ENCODE peak calls at places on chromosomes 5 and 9, in four cellular contexts. One of them, this sample, is unnamed.
A peak's percentile ranks its signal among the peaks of the same experiment; 100 is the strongest.

GRCh38 chr5:176185133-176185733 is 53.0 kb upstream of the SIMC1 start:
- DNase-seq in HepG2: no peak
- DNase-seq in K562: peak; percentile 22
- DNase-seq in SK-N-SH: no peak
- DNase-seq in this sample: no peak

GRCh38 chr5:112210430-112211005 is 208.6 kb downstream of the EPB41L4A start:
- DNase-seq in HepG2: peak; percentile 37
- DNase-seq in K562: no peak
- DNase-seq in SK-N-SH: peak; percentile 52
- DNase-seq in this sample: peak; percentile 16

GRCh38 chr9:27125936-27126335 is 16.9 kb downstream of the TEK start:
- DNase-seq in HepG2: no peak
- DNase-seq in K562: no peak
- DNase-seq in SK-N-SH: no peak
- DNase-seq in this sample: no peak

GRCh38 chr9:102049586-102050246 is 311.3 kb upstream of the GRIN3A start:
- DNase-seq in HepG2: no peak
- DNase-seq in K562: no peak
- DNase-seq in SK-N-SH: no peak
- DNase-seq in this sample: no peak

GRCh38 chr9:136521541-136521940 is 24.3 kb downstream of the NOTCH1 start:
- DNase-seq in HepG2: no peak
- DNase-seq in K562: no peak
- DNase-seq in SK-N-SH: no peak
- DNase-seq in this sample: no peak

GRCh38 chr5:22852807-22853670 is at the start of gene CDH12:
- DNase-seq in HepG2: no peak
- DNase-seq in K562: no peak
- DNase-seq in SK-N-SH: no peak
- DNase-seq in this sample: no peak

GRCh38 chr9:16553869-16554540 is 316.5 kb downstream of the BNC2 start:
- DNase-seq in HepG2: no peak
- DNase-seq in K562: no peak
- DNase-seq in SK-N-SH: no peak
- DNase-seq in this sample: no peak

GRCh38 chr9:93257808-93258331 is 73.9 kb downstream of the WNK2 start:
- DNase-seq in HepG2: no peak
- DNase-seq in K562: no peak
- DNase-seq in SK-N-SH: peak; percentile 11
- DNase-seq in this sample: no peak

GRCh38 chr9:127608104-127608966 is 3.7 kb upstream of the STXBP1 start:
- DNase-seq in HepG2: peak; percentile 66
- DNase-seq in K562: peak; percentile 96
- DNase-seq in SK-N-SH: peak; percentile 94
- DNase-seq in this sample: peak; percentile 73

GRCh38 chr5:39599721-39600431 is 175.1 kb upstream of the DAB2 start:
- DNase-seq in HepG2: no peak
- DNase-seq in K562: no peak
- DNase-seq in SK-N-SH: no peak
- DNase-seq in this sample: peak; percentile 24

GRCh38 chr5:73280821-73281746 is 108.1 kb downstream of the TMEM174 start:
- DNase-seq in HepG2: no peak
- DNase-seq in K562: no peak
- DNase-seq in SK-N-SH: peak; percentile 50
- DNase-seq in this sample: peak; percentile 18

GRCh38 chr9:17520264-17521058 is 58.4 kb upstream of the SH3GL2 start:
- DNase-seq in HepG2: no peak
- DNase-seq in K562: no peak
- DNase-seq in SK-N-SH: no peak
- DNase-seq in this sample: no peak

DNA sequence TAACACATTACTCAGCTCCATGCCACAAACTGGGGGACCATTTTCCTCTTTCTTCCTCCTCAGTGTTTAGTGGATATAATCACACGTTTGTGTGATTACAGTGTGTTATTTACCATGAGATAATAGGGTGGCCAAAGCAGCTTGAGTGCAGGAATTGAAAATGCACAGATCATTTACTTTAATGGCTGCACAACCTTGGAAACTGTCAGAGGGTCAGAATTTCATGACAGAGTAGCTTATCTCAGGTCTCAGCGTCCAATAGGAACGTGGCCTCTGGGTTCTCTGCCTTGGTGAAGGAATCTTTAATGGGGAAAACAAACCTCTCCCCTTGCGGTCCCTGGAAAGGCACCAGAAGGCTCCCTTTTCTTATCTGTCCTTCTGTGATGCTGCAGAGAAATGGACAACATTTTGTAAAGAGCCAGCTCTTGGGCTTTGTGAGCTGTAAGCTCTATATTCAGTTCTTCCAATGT is 87.4 kb upstream of the CD180 start:
- DNase-seq in HepG2: no peak
- DNase-seq in K562: no peak
- DNase-seq in SK-N-SH: no peak
- DNase-seq in this sample: no peak
- TF ChIP-seq REST in HepG2: no peak
- TF ChIP-seq REST in K562: no peak
- TF ChIP-seq REST in SK-N-SH: no peak
- TF ChIP-seq REST in this sample: no peak

GRCh38 chr5:172940242-172941066 is 18.8 kb upstream of the RPL26L1 start:
- DNase-seq in HepG2: no peak
- DNase-seq in K562: no peak
- DNase-seq in SK-N-SH: no peak
- DNase-seq in this sample: no peak
- TF ChIP-seq ELF1 in HepG2: no peak
- TF ChIP-seq ELF1 in K562: no peak
- TF ChIP-seq ELF1 in SK-N-SH: no peak
- TF ChIP-seq ELF1 in this sample: no peak

DNA sequence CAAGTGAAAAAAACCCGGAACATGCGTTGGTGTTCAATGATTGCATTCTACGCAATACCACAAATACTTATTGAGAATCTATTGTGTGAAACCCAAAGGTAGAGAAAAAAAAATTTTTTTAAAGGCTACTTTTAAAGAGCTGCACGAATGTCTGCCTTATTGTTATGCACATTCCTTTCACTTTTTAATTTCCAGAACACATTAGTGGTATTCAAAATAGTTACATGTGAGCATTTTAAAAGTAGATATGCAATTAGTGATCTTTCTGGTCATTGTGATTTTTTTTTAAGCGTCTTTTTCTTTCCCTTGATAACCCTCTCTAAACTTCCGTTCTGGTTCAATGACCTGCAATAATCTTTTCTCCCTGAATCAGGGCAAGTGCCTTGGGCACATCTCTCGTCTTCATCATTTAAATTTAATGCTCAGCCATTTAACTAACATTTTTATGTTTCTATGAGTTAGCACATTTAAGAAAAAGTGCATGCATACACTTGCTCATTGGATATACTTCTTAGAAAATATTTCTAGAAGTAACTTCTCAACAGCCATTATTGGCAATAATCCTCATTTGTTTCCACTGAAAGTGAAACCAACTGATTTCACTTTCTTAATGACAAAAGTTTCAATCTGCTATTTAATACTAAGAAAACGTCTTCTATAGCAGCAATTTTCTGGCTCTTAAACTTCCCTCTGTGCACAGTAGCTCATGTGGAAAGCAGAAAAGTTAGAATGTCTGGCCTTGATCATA is 80.3 kb downstream of the CDH6 start:
- DNase-seq in HepG2: no peak
- DNase-seq in K562: no peak
- DNase-seq in SK-N-SH: no peak
- DNase-seq in this sample: no peak
- H3K4me3 ChIP-seq in HepG2: no peak overlapping the region
- H3K4me3 ChIP-seq in K562: no peak overlapping the region
- H3K4me3 ChIP-seq in SK-N-SH: no peak overlapping the region
- H3K4me3 ChIP-seq in this sample: no peak overlapping the region

GRCh38 chr5:57659889-57660288 is 177.3 kb upstream of the ACTBL2 start:
- DNase-seq in HepG2: no peak
- DNase-seq in K562: no peak
- DNase-seq in SK-N-SH: no peak
- DNase-seq in this sample: no peak
- TF ChIP-seq REST in HepG2: no peak
- TF ChIP-seq REST in K562: no peak
- TF ChIP-seq REST in SK-N-SH: no peak
- TF ChIP-seq REST in this sample: no peak

GRCh38 chr9:107214915-107215314 is 68.2 kb upstream of the RAD23B start:
- DNase-seq in HepG2: no peak
- DNase-seq in K562: no peak
- DNase-seq in SK-N-SH: no peak
- DNase-seq in this sample: no peak
- TF ChIP-seq ELF1 in HepG2: no peak
- TF ChIP-seq ELF1 in K562: no peak
- TF ChIP-seq ELF1 in SK-N-SH: no peak
- TF ChIP-seq ELF1 in this sample: no peak

GRCh38 chr5:141692919-141693848 is 11.2 kb upstream of the ARAP3 start:
- DNase-seq in HepG2: no peak
- DNase-seq in K562: peak; percentile 41
- DNase-seq in SK-N-SH: no peak
- DNase-seq in this sample: no peak

GRCh38 chr5:141692533-141692888 is 10.5 kb upstream of the ARAP3 start:
- DNase-seq in HepG2: no peak
- DNase-seq in K562: no peak
- DNase-seq in SK-N-SH: no peak
- DNase-seq in this sample: no peak

GRCh38 chr5:141694479-141694878 is 12.4 kb upstream of the ARAP3 start:
- DNase-seq in HepG2: no peak
- DNase-seq in K562: no peak
- DNase-seq in SK-N-SH: no peak
- DNase-seq in this sample: no peak

GRCh38 chr5:141691286-141691866 is 9.3 kb upstream of the ARAP3 start:
- DNase-seq in HepG2: no peak
- DNase-seq in K562: peak; percentile 71
- DNase-seq in SK-N-SH: no peak
- DNase-seq in this sample: no peak

GRCh38 chr5:141691867-141692532 is 10.0 kb upstream of the ARAP3 start:
- DNase-seq in HepG2: peak; percentile 52
- DNase-seq in K562: peak; percentile 88
- DNase-seq in SK-N-SH: peak; percentile 92
- DNase-seq in this sample: peak; percentile 51
- H3K4me3 ChIP-seq in HepG2: no peak overlapping the region
- H3K4me3 ChIP-seq in K562: peak overlapping the region; percentile 17
- H3K4me3 ChIP-seq in SK-N-SH: peak overlapping the region; percentile 40
- H3K4me3 ChIP-seq in this sample: peak overlapping the region; percentile 33

GRCh38 chr5:142713151-142713706 is 27.3 kb upstream of the FGF1 start:
- DNase-seq in HepG2: peak; percentile 81
- DNase-seq in K562: peak; percentile 85
- DNase-seq in SK-N-SH: peak; percentile 85
- DNase-seq in this sample: peak; percentile 80
- TF ChIP-seq REST in HepG2: no peak
- TF ChIP-seq REST in K562: no peak
- TF ChIP-seq REST in SK-N-SH: no peak
- TF ChIP-seq REST in this sample: no peak

DNA sequence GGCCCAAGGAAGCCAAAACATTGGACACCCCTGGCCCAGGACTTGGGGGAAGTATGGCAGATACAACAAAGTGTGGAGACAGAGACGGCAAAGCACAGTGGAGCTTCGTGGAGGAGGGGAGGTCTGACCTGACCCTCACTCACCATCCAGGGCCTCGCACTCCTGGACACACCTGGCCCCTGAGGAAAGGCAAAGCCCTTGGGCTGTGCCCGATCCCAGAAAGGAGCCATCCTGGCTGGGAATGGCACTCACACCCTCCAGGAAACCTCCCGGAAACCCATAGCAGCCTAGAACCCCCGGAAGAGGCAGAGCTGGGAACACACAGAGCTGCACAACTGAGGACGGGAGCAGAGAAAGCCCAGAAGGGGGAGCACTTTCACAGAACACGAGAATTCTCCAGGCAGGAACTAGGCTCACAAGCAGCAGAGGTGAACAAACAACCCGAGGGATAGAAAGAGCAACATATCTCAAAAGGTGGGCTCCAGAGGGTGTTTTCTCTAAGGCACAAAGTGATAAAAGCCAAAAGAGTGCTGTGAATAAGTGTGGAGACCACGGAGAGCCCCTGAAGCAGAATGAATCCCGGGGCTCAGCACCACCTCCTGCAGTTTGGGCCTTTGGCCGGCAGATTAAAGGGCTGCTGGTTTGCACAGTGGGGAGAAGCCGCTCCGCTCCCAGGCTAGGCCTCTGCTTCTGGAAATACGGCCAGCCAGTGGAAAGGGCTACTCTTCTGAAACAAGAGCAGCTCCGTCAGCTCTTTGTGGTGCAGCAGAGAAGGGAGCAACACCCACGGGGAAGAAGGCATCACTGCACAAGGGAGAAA is 108.2 kb downstream of the UBE2R2 start:
- DNase-seq in HepG2: peak; percentile 61
- DNase-seq in K562: no peak
- DNase-seq in SK-N-SH: peak; percentile 70
- DNase-seq in this sample: peak; percentile 16
- TF ChIP-seq ELF1 in HepG2: no peak
- TF ChIP-seq ELF1 in K562: no peak
- TF ChIP-seq ELF1 in SK-N-SH: no peak
- TF ChIP-seq ELF1 in this sample: no peak

GRCh38 chr5:123754903-123755302 is 242.9 kb downstream of the CSNK1G3 start:
- DNase-seq in HepG2: no peak
- DNase-seq in K562: no peak
- DNase-seq in SK-N-SH: peak; percentile 20
- DNase-seq in this sample: no peak
- H3K4me3 ChIP-seq in HepG2: no peak overlapping the region
- H3K4me3 ChIP-seq in K562: no peak overlapping the region
- H3K4me3 ChIP-seq in SK-N-SH: no peak overlapping the region
- H3K4me3 ChIP-seq in this sample: no peak overlapping the region

DNA sequence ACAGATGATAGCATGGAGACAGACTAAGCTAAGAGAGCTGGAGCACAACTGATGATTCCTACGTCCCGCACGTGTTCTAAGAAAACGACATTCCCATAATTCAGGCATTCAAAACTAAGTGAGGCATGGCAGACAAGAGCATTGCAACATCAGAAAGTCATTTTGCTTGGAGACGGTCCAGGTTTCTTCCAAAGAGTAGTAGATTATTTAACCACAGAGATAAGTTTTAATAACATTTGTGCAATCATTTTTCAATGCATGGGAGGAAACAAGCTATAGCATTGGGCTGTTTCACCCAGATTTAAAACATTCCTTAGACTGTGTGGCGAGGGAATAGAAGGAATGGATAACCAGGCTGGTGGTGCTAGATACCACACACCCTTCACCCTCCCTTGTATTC is 117.2 kb downstream of the APBA1 start:
- DNase-seq in HepG2: no peak
- DNase-seq in K562: no peak
- DNase-seq in SK-N-SH: no peak
- DNase-seq in this sample: no peak
- TF ChIP-seq REST in HepG2: no peak
- TF ChIP-seq REST in K562: no peak
- TF ChIP-seq REST in SK-N-SH: no peak
- TF ChIP-seq REST in this sample: no peak

This sample was measured in HCT116.